ENCODE peak calls at places on chromosome 16, in eight cellular contexts. E, X, L, M, R, K, G and V are unnamed samples.

GRCh38 chr16:76193851-76194620 is 83.2 kb upstream of the CNTNAP4 start:
- DNase-seq in G (peak), M (no peak), L (no peak), R (no peak), K (no peak), E (no peak), X (no peak), V (no peak)

GRCh38 chr16:19872179-19872863 is 12.3 kb downstream of the GPRC5B start:
- DNase-seq in E (no peak), X (no peak), R (no peak), M (no peak), K (no peak), G (no peak), L (no peak), V (no peak)

GRCh38 chr16:2775317-2775716 is 1.8 kb downstream of the ELOB start:
- DNase-seq in X (no peak), M (no peak), R (no peak), L (no peak), K (no peak), E (no peak), G (no peak), V (no peak)

GRCh38 chr16:1428511-1428910 is 2.4 kb upstream of the PERCC1 start:
- DNase-seq in L (peak), X (no peak), M (peak), E (peak), G (peak), R (no peak), K (peak), V (no peak)

GRCh38 chr16:21950782-21951521 is 2.2 kb upstream of the UQCRC2 start:
- DNase-seq in G (peak), X (no peak), M (no peak), L (peak), K (peak), E (peak), R (no peak), V (no peak)

GRCh38 chr16:23979426-23979825 is 143.6 kb downstream of the PRKCB start:
- DNase-seq in X (no peak), R (no peak), K (no peak), M (no peak), L (no peak), G (no peak), E (no peak), V (no peak)

GRCh38 chr16:14321542-14321941 is 250.4 kb downstream of the MRTFB start:
- DNase-seq in R (no peak), M (no peak), K (no peak), G (no peak), X (no peak), L (peak), E (no peak), V (no peak)

GRCh38 chr16:4301968-4302367 is 13.9 kb upstream of the GLIS2 start:
- DNase-seq in M (no peak), R (no peak), L (no peak), G (no peak), K (no peak), X (no peak), E (no peak), V (no peak)

GRCh38 chr16:3879258-3879886 is 1.1 kb downstream of the CREBBP start:
- DNase-seq in M (peak), R (no peak), X (peak), K (peak), E (no peak), G (no peak), L (no peak), V (no peak)

GRCh38 chr16:27025581-27025980 is 41.1 kb upstream of the C16orf82 start:
- DNase-seq in E (no peak), G (no peak), M (no peak), X (no peak), K (no peak), R (no peak), L (peak), V (no peak)

GRCh38 chr16:19744670-19745069 is 26.6 kb downstream of the IQCK start:
- DNase-seq in M (no peak), K (no peak), E (no peak), L (no peak), R (no peak), X (no peak), G (no peak), V (no peak)

GRCh38 chr16:31754998-31755615 is 118.5 kb upstream of the ZNF267 start:
- DNase-seq in E (peak), G (no peak), X (no peak), K (peak), M (no peak), R (no peak), L (peak), V (no peak)

GRCh38 chr16:19716183-19716582 is 1.8 kb downstream of the KNOP1 start:
- DNase-seq in L (no peak), X (no peak), M (no peak), K (no peak), G (no peak), R (no peak), E (no peak), V (no peak)

GRCh38 chr16:58494981-58495860 is 4.7 kb upstream of the NDRG4 start:
- DNase-seq in K (peak), X (peak), M (peak), R (peak), L (peak), G (peak), E (peak), V (peak)

GRCh38 chr16:70520612-70521297 is 2.6 kb downstream of the COG4 start:
- DNase-seq in L (no peak), G (peak), K (peak), X (no peak), E (peak), M (no peak), R (no peak), V (no peak)

GRCh38 chr16:57306676-57307341 is 22.3 kb upstream of the PLLP start:
- DNase-seq in G (no peak), E (no peak), L (no peak), R (peak), M (no peak), K (no peak), X (peak), V (no peak)

GRCh38 chr16:11796227-11797165 is 562 bp downstream of the ZC3H7A start:
- DNase-seq in G (peak), X (peak), R (peak), E (no peak), L (peak), M (peak), K (peak), V (peak)

GRCh38 chr16:72947379-72948237 is 100.3 kb downstream of the ZFHX3 start:
- DNase-seq in E (no peak), M (peak), R (peak), G (no peak), L (no peak), X (no peak), K (peak), V (no peak)

GRCh38 chr16:84959045-84959576 is 52.2 kb downstream of the ZDHHC7 start:
- DNase-seq in M (no peak), E (no peak), X (no peak), R (no peak), G (no peak), K (no peak), L (peak), V (no peak)
- TF ChIP-seq CTCF in M (no peak), E (peak), X (no peak), R (no peak), G (no peak), K (peak), L (peak), V (no peak)

GRCh38 chr16:69310479-69311114 is 553 bp upstream of the VPS4A start:
- DNase-seq in L (no peak), R (peak), X (no peak), M (no peak), E (no peak), G (no peak), K (no peak), V (no peak)

GRCh38 chr16:69307856-69308255 is 3.3 kb upstream of the VPS4A start:
- DNase-seq in M (no peak), L (no peak), G (no peak), X (no peak), K (no peak), E (no peak), R (no peak), V (no peak)

GRCh38 chr16:69306031-69306430 is 5.1 kb upstream of the VPS4A start:
- DNase-seq in K (no peak), R (no peak), G (no peak), M (no peak), X (no peak), L (no peak), E (no peak), V (no peak)

GRCh38 chr16:69309316-69309715 is 1.8 kb upstream of the VPS4A start:
- DNase-seq in G (no peak), E (no peak), X (no peak), R (peak), L (no peak), M (no peak), K (no peak), V (no peak)

DNA sequence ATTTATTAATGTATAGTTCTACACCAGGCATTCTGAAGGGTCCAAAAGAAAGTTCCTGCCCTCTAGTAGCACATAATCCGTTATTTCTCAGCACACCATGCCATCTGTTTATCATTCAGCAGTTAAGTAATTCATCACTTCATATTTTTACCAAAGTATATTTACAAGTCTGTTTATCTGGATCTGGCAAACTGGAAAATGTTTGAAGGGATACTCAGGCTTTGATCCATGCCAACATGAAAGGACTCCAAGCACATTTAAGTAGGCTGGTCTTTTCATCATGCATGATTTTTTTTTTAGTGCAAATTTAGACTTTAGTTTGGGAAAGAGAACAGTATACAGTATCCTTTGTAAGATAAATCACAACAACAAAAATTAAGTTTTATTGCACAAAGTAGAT is 4.1 kb upstream of the VPS4A start:
- DNase-seq in G (no peak), E (no peak), X (no peak), R (no peak), K (no peak), L (no peak), M (no peak), V (no peak)
- TF ChIP-seq CTCF in G (no peak), E (no peak), X (no peak), R (no peak), K (no peak), L (no peak), M (no peak), V (no peak)

GRCh38 chr16:64452446-64452845 is 669.4 kb downstream of the CDH11 start:
- DNase-seq in M (no peak), K (no peak), X (no peak), L (no peak), R (no peak), G (no peak), E (no peak), V (no peak)
- TF ChIP-seq CTCF in M (no peak), K (no peak), X (no peak), L (no peak), R (no peak), G (no peak), E (no peak), V (no peak)

GRCh38 chr16:154223-155030 is 2.0 kb downstream of the HBZ start:
- DNase-seq in G (peak), E (peak), K (no peak), X (peak), R (peak), L (no peak), M (peak), V (no peak)

GRCh38 chr16:143456-143855 is 5.0 kb upstream of the NPRL3 start:
- DNase-seq in L (no peak), K (no peak), X (no peak), M (no peak), E (peak), G (peak), R (no peak), V (no peak)

GRCh38 chr16:144797-145252 is 6.4 kb upstream of the NPRL3 start:
- DNase-seq in R (no peak), E (no peak), L (no peak), X (no peak), K (no peak), M (no peak), G (peak), V (no peak)

GRCh38 chr16:152141-153128 is at the start of gene HBZ:
- DNase-seq in L (no peak), G (no peak), X (no peak), K (no peak), R (no peak), E (no peak), M (no peak), V (no peak)

DNA sequence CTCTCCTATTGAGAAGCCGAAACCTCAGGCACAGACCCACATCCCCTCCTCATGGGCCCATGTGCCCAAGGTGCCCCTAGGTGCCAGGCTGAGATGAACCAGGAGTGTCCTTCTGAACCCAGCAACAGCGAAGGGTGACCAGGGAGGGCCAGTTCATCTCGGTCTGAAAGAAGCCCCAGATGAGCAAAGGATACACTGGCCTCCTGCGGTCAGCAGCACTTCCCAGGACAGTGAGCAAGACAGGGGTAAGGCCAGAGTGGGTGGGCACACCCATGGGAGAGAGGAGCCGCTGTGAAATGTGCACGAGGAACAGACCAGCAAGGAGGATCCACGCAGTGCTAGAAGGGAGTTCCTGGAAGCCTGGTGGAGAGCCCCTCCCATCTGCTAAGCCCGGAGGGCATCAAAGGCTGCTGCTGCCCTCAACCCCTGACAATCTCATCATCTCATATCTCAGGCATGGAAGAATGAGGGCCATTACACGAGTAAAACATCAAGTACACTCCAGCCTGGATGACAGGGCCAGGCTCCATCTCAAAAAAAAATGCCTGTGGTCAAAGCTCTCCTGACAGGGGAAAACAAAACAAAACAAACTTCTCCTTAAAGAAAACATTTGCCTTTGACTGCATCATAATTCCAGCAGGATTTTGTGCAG is 3.3 kb upstream of the HBZ start:
- DNase-seq in L (no peak), M (no peak), R (no peak), G (peak), E (no peak), K (peak), X (no peak), V (no peak)
- TF ChIP-seq CTCF in L (no peak), M (no peak), R (no peak), G (no peak), E (no peak), K (no peak), X (no peak), V (no peak)

DNA sequence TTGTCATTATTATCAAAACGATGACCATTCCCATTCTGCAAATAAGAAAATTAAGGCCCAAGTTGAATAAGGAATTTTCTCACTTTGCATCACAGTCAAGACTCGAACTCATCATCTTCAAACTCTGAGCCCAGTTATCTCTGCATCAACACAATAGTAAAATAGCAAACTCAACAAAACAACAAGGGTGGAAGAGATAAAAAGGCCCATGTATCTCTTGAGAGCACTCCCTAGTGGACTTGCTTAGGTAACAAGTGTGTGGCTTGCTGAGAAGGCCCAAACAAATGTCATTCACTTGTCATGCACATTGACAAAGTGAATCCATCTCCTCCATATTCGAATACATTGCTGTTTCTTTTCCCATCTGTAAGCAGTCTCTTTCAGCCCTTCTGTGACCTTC is 412.0 kb upstream of the MAF start:
- DNase-seq in G (no peak), R (no peak), K (no peak), M (no peak), L (peak), X (no peak), E (no peak), V (no peak)
- TF ChIP-seq CTCF in G (no peak), R (no peak), K (no peak), M (no peak), L (no peak), X (no peak), E (no peak), V (no peak)

GRCh38 chr16:67013823-67014640 is 14.9 kb upstream of the CBFB start:
- DNase-seq in M (peak), L (no peak), K (peak), G (peak), R (peak), X (peak), E (peak), V (peak)
- TF ChIP-seq CTCF in M (no peak), L (no peak), K (no peak), G (no peak), R (no peak), X (peak), E (no peak), V (peak)

DNA sequence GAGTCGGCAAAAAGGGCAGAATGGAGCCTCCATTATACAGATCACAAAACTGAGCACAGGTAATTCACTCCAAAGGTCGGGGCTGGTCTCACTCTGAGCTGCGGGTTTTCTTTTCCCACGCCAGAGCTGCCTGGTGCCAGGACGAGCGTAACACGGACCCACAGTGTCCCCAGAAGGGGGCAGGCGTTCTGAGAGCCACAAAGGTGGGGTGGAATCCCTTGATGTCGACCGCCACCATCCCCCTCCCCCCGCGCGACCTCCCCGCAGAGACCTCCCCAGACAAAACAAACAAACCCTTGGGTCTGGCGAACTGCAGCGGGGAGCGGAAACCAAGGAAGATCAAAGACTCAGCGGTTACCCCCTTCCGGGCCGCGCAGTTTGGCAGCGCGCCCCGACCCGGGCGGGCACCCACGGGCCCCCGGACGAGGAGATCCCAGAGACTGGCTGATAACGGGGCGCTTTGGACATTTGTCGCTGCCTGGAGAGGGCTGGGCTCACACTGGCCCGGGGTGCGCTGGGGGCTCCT is 793 bp upstream of the NKD1 start:
- DNase-seq in K (no peak), M (peak), L (peak), X (peak), G (peak), R (peak), E (no peak), V (no peak)
- TF ChIP-seq CTCF in K (no peak), M (no peak), L (no peak), X (no peak), G (peak), R (peak), E (no peak), V (no peak)